ENCODE peak calls at places on chromosomes 1 and 21, in seven cellular contexts. One of them, this sample, is unnamed.

GRCh38 chr1:32716312-32717126 is 13.9 kb upstream of the SYNC start:
- DNase-seq in pancreas: peak; percentile 94
- DNase-seq in LNCaP clone FGC: peak; percentile 94
- DNase-seq in cardiac fibroblast: no peak
- DNase-seq in K562: peak; percentile 97
- DNase-seq in brain microvascular endothelial cell: no peak
- DNase-seq in fibroblast of pulmonary artery: peak; percentile 20
- DNase-seq in this sample: peak; percentile 69

GRCh38 chr1:161309868-161310267 is at the start of gene MPZ:
- DNase-seq in K562: no peak
- DNase-seq in pancreas: no peak
- DNase-seq in fibroblast of pulmonary artery: no peak
- DNase-seq in LNCaP clone FGC: no peak
- DNase-seq in cardiac fibroblast: no peak
- DNase-seq in brain microvascular endothelial cell: no peak
- DNase-seq in this sample: no peak

GRCh38 chr1:98402860-98403259 is 258.7 kb upstream of the SNX7 start:
- DNase-seq in K562: no peak
- DNase-seq in brain microvascular endothelial cell: no peak
- DNase-seq in fibroblast of pulmonary artery: no peak
- DNase-seq in LNCaP clone FGC: no peak
- DNase-seq in pancreas: no peak
- DNase-seq in cardiac fibroblast: no peak
- DNase-seq in this sample: peak; percentile 76

GRCh38 chr1:109805486-109806180 is 41.9 kb upstream of the EPS8L3 start:
- DNase-seq in LNCaP clone FGC: no peak
- DNase-seq in fibroblast of pulmonary artery: no peak
- DNase-seq in pancreas: peak; percentile 11
- DNase-seq in cardiac fibroblast: no peak
- DNase-seq in brain microvascular endothelial cell: no peak
- DNase-seq in K562: no peak
- DNase-seq in this sample: no peak

GRCh38 chr1:117656202-117656641 is 50.4 kb downstream of the TENT5C start:
- DNase-seq in LNCaP clone FGC: no peak
- DNase-seq in brain microvascular endothelial cell: no peak
- DNase-seq in cardiac fibroblast: no peak
- DNase-seq in pancreas: no peak
- DNase-seq in K562: peak; percentile 80
- DNase-seq in fibroblast of pulmonary artery: no peak
- DNase-seq in this sample: peak; percentile 96

GRCh38 chr21:29568020-29568419 is 269.3 kb downstream of the BACH1 start:
- DNase-seq in fibroblast of pulmonary artery: no peak
- DNase-seq in K562: no peak
- DNase-seq in brain microvascular endothelial cell: no peak
- DNase-seq in cardiac fibroblast: no peak
- DNase-seq in LNCaP clone FGC: no peak
- DNase-seq in pancreas: no peak
- DNase-seq in this sample: no peak

GRCh38 chr1:59481915-59482505 is 185.1 kb downstream of the FGGY start:
- DNase-seq in brain microvascular endothelial cell: no peak
- DNase-seq in fibroblast of pulmonary artery: no peak
- DNase-seq in K562: no peak
- DNase-seq in cardiac fibroblast: peak; percentile 10
- DNase-seq in pancreas: no peak
- DNase-seq in LNCaP clone FGC: peak; percentile 76
- DNase-seq in this sample: no peak

GRCh38 chr1:107935396-107936064 is 29.4 kb downstream of the VAV3 start:
- DNase-seq in brain microvascular endothelial cell: no peak
- DNase-seq in LNCaP clone FGC: no peak
- DNase-seq in fibroblast of pulmonary artery: no peak
- DNase-seq in cardiac fibroblast: no peak
- DNase-seq in pancreas: no peak
- DNase-seq in K562: no peak
- DNase-seq in this sample: peak; percentile 69

GRCh38 chr21:26686278-26686677 is 113.2 kb upstream of the CYYR1 start:
- DNase-seq in cardiac fibroblast: peak; percentile 37
- DNase-seq in fibroblast of pulmonary artery: peak; percentile 21
- DNase-seq in pancreas: no peak
- DNase-seq in brain microvascular endothelial cell: no peak
- DNase-seq in K562: no peak
- DNase-seq in LNCaP clone FGC: peak; percentile 18
- DNase-seq in this sample: peak; percentile 61

GRCh38 chr1:47694011-47694890 is 256.4 kb downstream of the FOXD2 start:
- DNase-seq in K562: no peak
- DNase-seq in brain microvascular endothelial cell: no peak
- DNase-seq in LNCaP clone FGC: no peak
- DNase-seq in fibroblast of pulmonary artery: no peak
- DNase-seq in pancreas: no peak
- DNase-seq in cardiac fibroblast: no peak
- DNase-seq in this sample: no peak

GRCh38 chr1:5747428-5748285 is 244.6 kb downstream of the NPHP4 start:
- DNase-seq in brain microvascular endothelial cell: no peak
- DNase-seq in cardiac fibroblast: no peak
- DNase-seq in LNCaP clone FGC: no peak
- DNase-seq in pancreas: no peak
- DNase-seq in fibroblast of pulmonary artery: no peak
- DNase-seq in K562: no peak
- DNase-seq in this sample: peak; percentile 3

GRCh38 chr1:30270468-30270867 is 452.9 kb downstream of the MATN1 start:
- DNase-seq in brain microvascular endothelial cell: no peak
- DNase-seq in cardiac fibroblast: no peak
- DNase-seq in pancreas: no peak
- DNase-seq in LNCaP clone FGC: no peak
- DNase-seq in K562: no peak
- DNase-seq in fibroblast of pulmonary artery: no peak
- DNase-seq in this sample: no peak

GRCh38 chr1:241142493-241142892 is 214.5 kb downstream of the RGS7 start:
- DNase-seq in pancreas: no peak
- DNase-seq in cardiac fibroblast: no peak
- DNase-seq in brain microvascular endothelial cell: no peak
- DNase-seq in LNCaP clone FGC: no peak
- DNase-seq in K562: no peak
- DNase-seq in fibroblast of pulmonary artery: no peak
- DNase-seq in this sample: no peak

GRCh38 chr1:232274236-232274855 is 355.6 kb downstream of the SIPA1L2 start:
- DNase-seq in fibroblast of pulmonary artery: peak; percentile 56
- DNase-seq in brain microvascular endothelial cell: no peak
- DNase-seq in K562: no peak
- DNase-seq in pancreas: no peak
- DNase-seq in LNCaP clone FGC: peak; percentile 64
- DNase-seq in cardiac fibroblast: no peak
- DNase-seq in this sample: no peak
- H3K4me3 ChIP-seq in fibroblast of pulmonary artery: no peak overlapping the region
- H3K4me3 ChIP-seq in brain microvascular endothelial cell: no peak overlapping the region
- H3K4me3 ChIP-seq in K562: no peak overlapping the region
- H3K4me3 ChIP-seq in pancreas: no peak overlapping the region
- H3K4me3 ChIP-seq in LNCaP clone FGC: no peak overlapping the region
- H3K4me3 ChIP-seq in cardiac fibroblast: no peak overlapping the region
- H3K4me3 ChIP-seq in this sample: no peak overlapping the region

GRCh38 chr1:166166400-166166699 is 451 bp downstream of the FAM78B start:
- DNase-seq in brain microvascular endothelial cell: no peak
- DNase-seq in fibroblast of pulmonary artery: no peak
- DNase-seq in pancreas: no peak
- DNase-seq in cardiac fibroblast: no peak
- DNase-seq in K562: no peak
- DNase-seq in LNCaP clone FGC: no peak
- DNase-seq in this sample: no peak
- H3K4me3 ChIP-seq in brain microvascular endothelial cell: peak overlapping the region; percentile 57
- H3K4me3 ChIP-seq in fibroblast of pulmonary artery: no peak overlapping the region
- H3K4me3 ChIP-seq in pancreas: peak overlapping the region; percentile 47
- H3K4me3 ChIP-seq in cardiac fibroblast: no peak overlapping the region
- H3K4me3 ChIP-seq in K562: peak overlapping the region; percentile 66
- H3K4me3 ChIP-seq in LNCaP clone FGC: no peak overlapping the region
- H3K4me3 ChIP-seq in this sample: peak overlapping the region; percentile 57

GRCh38 chr1:40801742-40802077 is 18.1 kb downstream of the KCNQ4 start:
- DNase-seq in K562: no peak
- DNase-seq in LNCaP clone FGC: no peak
- DNase-seq in cardiac fibroblast: no peak
- DNase-seq in brain microvascular endothelial cell: no peak
- DNase-seq in pancreas: no peak
- DNase-seq in fibroblast of pulmonary artery: no peak
- DNase-seq in this sample: no peak
- H3K4me3 ChIP-seq in K562: peak overlapping the region; percentile 38
- H3K4me3 ChIP-seq in LNCaP clone FGC: no peak overlapping the region
- H3K4me3 ChIP-seq in cardiac fibroblast: no peak overlapping the region
- H3K4me3 ChIP-seq in brain microvascular endothelial cell: peak overlapping the region; percentile 48
- H3K4me3 ChIP-seq in pancreas: peak overlapping the region; percentile 34
- H3K4me3 ChIP-seq in fibroblast of pulmonary artery: peak overlapping the region; percentile 48
- H3K4me3 ChIP-seq in this sample: peak overlapping the region; percentile 27

DNA sequence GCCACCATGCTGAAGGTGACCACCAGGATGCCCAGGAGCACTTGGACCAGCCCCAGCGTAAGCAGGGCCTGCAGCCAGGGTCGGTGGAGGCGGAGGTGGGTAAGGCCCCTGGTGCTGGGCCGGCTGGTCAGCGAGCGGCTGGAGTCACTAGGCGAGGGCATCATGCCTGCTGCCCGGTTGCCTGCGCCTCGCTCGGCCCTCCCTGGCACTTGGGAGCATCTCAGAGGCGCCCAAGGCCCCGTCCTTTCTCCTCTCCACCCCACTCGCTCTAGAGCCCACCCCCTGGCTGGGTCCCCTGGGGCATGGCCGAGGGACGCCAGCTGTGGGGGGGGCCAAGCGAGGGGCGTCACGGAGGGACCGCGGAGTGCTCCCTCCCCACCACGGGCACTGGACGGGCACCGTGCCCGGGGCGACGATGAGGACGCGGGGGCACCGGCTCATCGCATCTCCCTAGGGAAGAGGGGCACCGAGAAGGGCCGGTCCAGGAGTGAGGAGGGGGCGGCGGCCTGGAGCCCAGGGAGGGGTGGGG is 505 bp downstream of the ENTREP3 start:
- DNase-seq in fibroblast of pulmonary artery: no peak
- DNase-seq in cardiac fibroblast: no peak
- DNase-seq in pancreas: peak; percentile 65
- DNase-seq in K562: no peak
- DNase-seq in LNCaP clone FGC: no peak
- DNase-seq in brain microvascular endothelial cell: no peak
- DNase-seq in this sample: no peak
- H3K4me3 ChIP-seq in fibroblast of pulmonary artery: peak overlapping the region; percentile 78
- H3K4me3 ChIP-seq in cardiac fibroblast: peak overlapping the region; percentile 76
- H3K4me3 ChIP-seq in pancreas: peak overlapping the region; percentile 72
- H3K4me3 ChIP-seq in K562: peak overlapping the region; percentile 58
- H3K4me3 ChIP-seq in LNCaP clone FGC: peak overlapping the region; percentile 79
- H3K4me3 ChIP-seq in brain microvascular endothelial cell: peak overlapping the region; percentile 74
- H3K4me3 ChIP-seq in this sample: peak overlapping the region; percentile 66

DNA sequence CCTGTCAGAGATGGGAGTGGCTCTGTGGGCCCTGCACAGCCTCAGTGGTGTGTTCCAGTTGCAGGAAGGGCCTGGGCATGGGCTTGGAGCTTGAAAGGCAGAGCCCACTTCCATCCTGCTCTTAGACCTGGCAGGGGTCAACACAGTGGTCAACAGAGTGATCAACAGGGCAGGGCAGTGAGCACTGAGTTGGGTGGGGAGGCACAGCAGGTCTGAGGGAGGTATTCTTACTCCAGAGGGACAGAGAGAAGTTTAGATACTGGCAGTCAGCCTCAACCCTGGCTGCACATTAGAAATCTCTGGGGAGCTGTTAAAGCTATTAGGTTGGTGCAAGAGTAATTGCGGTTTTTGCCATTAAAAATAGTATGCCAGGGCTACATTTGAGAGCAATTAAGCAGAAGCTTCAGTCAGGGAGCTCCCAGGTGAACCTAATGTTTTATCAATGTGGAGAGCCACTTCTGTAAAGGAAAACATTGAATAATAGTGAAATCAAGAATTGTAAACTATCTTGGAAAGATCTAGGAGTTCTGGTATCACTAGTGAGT is 37.7 kb downstream of the SH3BGR start:
- DNase-seq in cardiac fibroblast: no peak
- DNase-seq in fibroblast of pulmonary artery: no peak
- DNase-seq in K562: no peak
- DNase-seq in brain microvascular endothelial cell: no peak
- DNase-seq in LNCaP clone FGC: no peak
- DNase-seq in pancreas: no peak
- DNase-seq in this sample: no peak
- H3K4me3 ChIP-seq in cardiac fibroblast: no peak overlapping the region
- H3K4me3 ChIP-seq in fibroblast of pulmonary artery: no peak overlapping the region
- H3K4me3 ChIP-seq in K562: no peak overlapping the region
- H3K4me3 ChIP-seq in brain microvascular endothelial cell: no peak overlapping the region
- H3K4me3 ChIP-seq in LNCaP clone FGC: no peak overlapping the region
- H3K4me3 ChIP-seq in pancreas: no peak overlapping the region
- H3K4me3 ChIP-seq in this sample: no peak overlapping the region

DNA sequence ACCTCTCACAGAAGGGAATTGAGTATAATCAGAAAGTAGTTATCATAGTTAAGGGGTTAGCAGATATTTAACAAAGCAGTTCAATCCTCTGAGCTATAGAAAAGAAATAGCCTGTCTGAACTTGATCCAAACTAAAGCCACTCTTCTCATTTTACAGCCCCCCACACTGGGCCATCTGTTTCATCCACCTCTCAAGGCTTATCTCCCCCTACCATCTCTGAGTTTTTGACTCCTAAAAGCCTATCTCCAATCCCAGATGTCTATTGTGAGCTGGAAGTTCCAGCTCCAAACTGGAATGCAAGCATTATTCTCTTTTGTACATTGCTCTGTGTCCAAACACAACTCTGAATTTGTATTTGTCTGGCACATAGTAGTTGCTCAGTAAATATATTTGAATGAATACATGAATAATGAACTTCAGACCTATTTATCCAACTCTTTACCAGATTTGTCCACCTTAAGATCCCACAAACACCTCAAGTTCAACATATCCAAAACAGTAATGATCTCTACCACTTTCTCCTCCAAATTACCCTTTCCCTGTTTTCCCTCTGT is 98.1 kb downstream of the PLPP3 start:
- DNase-seq in fibroblast of pulmonary artery: no peak
- DNase-seq in pancreas: no peak
- DNase-seq in brain microvascular endothelial cell: no peak
- DNase-seq in LNCaP clone FGC: no peak
- DNase-seq in K562: no peak
- DNase-seq in cardiac fibroblast: no peak
- DNase-seq in this sample: no peak
- H3K4me3 ChIP-seq in fibroblast of pulmonary artery: no peak overlapping the region
- H3K4me3 ChIP-seq in pancreas: no peak overlapping the region
- H3K4me3 ChIP-seq in brain microvascular endothelial cell: no peak overlapping the region
- H3K4me3 ChIP-seq in LNCaP clone FGC: no peak overlapping the region
- H3K4me3 ChIP-seq in K562: no peak overlapping the region
- H3K4me3 ChIP-seq in cardiac fibroblast: no peak overlapping the region
- H3K4me3 ChIP-seq in this sample: no peak overlapping the region

DNA sequence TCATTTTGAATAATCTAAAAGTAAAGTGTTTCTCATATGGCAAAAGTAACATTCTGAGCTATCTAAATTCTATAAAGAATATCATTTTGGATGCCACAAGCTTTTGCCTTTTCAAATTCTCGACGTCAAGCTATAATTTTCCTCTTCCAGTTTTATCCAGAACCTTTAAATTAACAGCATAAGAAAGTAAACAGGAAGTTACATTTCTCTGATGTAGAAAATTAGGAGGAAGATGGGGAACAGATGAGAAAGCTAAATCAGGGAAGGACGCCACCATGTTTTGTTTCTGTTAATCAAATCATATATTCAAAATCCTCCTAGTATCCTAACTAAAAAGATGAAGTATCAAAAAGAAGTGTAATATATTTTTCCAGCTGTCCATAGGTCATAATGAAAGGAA is 8.8 kb upstream of the CAMSAP2 start:
- DNase-seq in K562: no peak
- DNase-seq in brain microvascular endothelial cell: no peak
- DNase-seq in LNCaP clone FGC: no peak
- DNase-seq in fibroblast of pulmonary artery: no peak
- DNase-seq in cardiac fibroblast: peak; percentile 23
- DNase-seq in pancreas: no peak
- DNase-seq in this sample: no peak
- H3K4me3 ChIP-seq in K562: no peak overlapping the region
- H3K4me3 ChIP-seq in brain microvascular endothelial cell: no peak overlapping the region
- H3K4me3 ChIP-seq in LNCaP clone FGC: no peak overlapping the region
- H3K4me3 ChIP-seq in fibroblast of pulmonary artery: no peak overlapping the region
- H3K4me3 ChIP-seq in cardiac fibroblast: no peak overlapping the region
- H3K4me3 ChIP-seq in pancreas: no peak overlapping the region
- H3K4me3 ChIP-seq in this sample: no peak overlapping the region

GRCh38 chr1:146036241-146036989 is 14.9 kb upstream of the HJV start:
- DNase-seq in cardiac fibroblast: no peak
- DNase-seq in brain microvascular endothelial cell: no peak
- DNase-seq in LNCaP clone FGC: no peak
- DNase-seq in pancreas: no peak
- DNase-seq in fibroblast of pulmonary artery: no peak
- DNase-seq in K562: no peak
- DNase-seq in this sample: no peak
- H3K4me3 ChIP-seq in cardiac fibroblast: peak overlapping the region; percentile 46
- H3K4me3 ChIP-seq in brain microvascular endothelial cell: peak overlapping the region; percentile 62
- H3K4me3 ChIP-seq in LNCaP clone FGC: peak overlapping the region; percentile 70
- H3K4me3 ChIP-seq in pancreas: peak overlapping the region; percentile 19
- H3K4me3 ChIP-seq in fibroblast of pulmonary artery: peak overlapping the region; percentile 59
- H3K4me3 ChIP-seq in K562: peak overlapping the region; percentile 78
- H3K4me3 ChIP-seq in this sample: peak overlapping the region; percentile 96

This sample was measured in Jurkat, Clone E6-1.